ENCODE peak calls at places on chromosomes 13 and 19, in five cellular contexts. Y, F, W, M and S are unnamed samples.

GRCh38 chr13:105774739-105775460 is 760.6 kb downstream of the EFNB2 start:
- DNase-seq in Y (no peak), W (no peak), F (peak; percentile 42), M (no peak), S (no peak)

GRCh38 chr19:44808463-44809371 is at the start of gene BCAM:
- DNase-seq in W (peak; percentile 70), F (peak; percentile 88), Y (peak; percentile 86), M (no peak), S (peak; percentile 83)

GRCh38 chr19:40642757-40643325 is 41.7 kb downstream of the LTBP4 start:
- DNase-seq in W (no peak), M (no peak), F (no peak), Y (no peak), S (no peak)

GRCh38 chr19:489418-490196 is 6.7 kb upstream of the MADCAM1 start:
- DNase-seq in Y (no peak), W (no peak), F (no peak), M (no peak), S (no peak)

GRCh38 chr13:113035209-113035800 is 66.3 kb downstream of the MCF2L start:
- DNase-seq in F (no peak), Y (no peak), M (no peak), W (no peak), S (no peak)

GRCh38 chr13:113734826-113735125 is 24.2 kb upstream of the TMEM255B start:
- DNase-seq in F (no peak), W (peak; percentile 19), Y (no peak), M (no peak), S (no peak)

GRCh38 chr13:72839831-72840426 is 58.0 kb downstream of the PIBF1 start:
- DNase-seq in W (peak; percentile 74), M (no peak), F (peak; percentile 54), Y (peak; percentile 65), S (no peak)

GRCh38 chr13:45492538-45492937 is 27.8 kb downstream of the COG3 start:
- DNase-seq in Y (no peak), M (no peak), W (no peak), F (no peak), S (no peak)

GRCh38 chr19:35528218-35529038 is at the start of gene SBSN:
- DNase-seq in F (no peak), W (no peak), Y (no peak), M (no peak), S (no peak)

GRCh38 chr13:38590796-38591507 is 95.9 kb upstream of the FREM2 start:
- DNase-seq in W (no peak), Y (no peak), M (no peak), F (no peak), S (peak; percentile 62)

GRCh38 chr19:23437901-23438300 is 42.6 kb upstream of the ZNF91 start:
- DNase-seq in M (no peak), W (no peak), F (no peak), Y (no peak), S (no peak)

GRCh38 chr19:6730153-6730804 is 7.1 kb downstream of the GPR108 start:
- DNase-seq in F (no peak), M (no peak), Y (peak; percentile 99), W (peak; percentile 94), S (peak; percentile 94)

GRCh38 chr13:42883771-42884170 is 102.4 kb downstream of the FAM216B start:
- DNase-seq in Y (no peak), W (no peak), M (no peak), F (peak; percentile 13), S (no peak)

GRCh38 chr13:37014609-37015008 is 14.0 kb downstream of the EXOSC8 start:
- DNase-seq in M (no peak), Y (no peak), F (no peak), W (no peak), S (no peak)

GRCh38 chr13:42377640-42378382 is 105.9 kb downstream of the AKAP11 start:
- DNase-seq in F (no peak), W (no peak), Y (no peak), M (no peak), S (no peak)

GRCh38 chr19:33052352-33052972 is 12.2 kb downstream of the RHPN2 start:
- DNase-seq in W (no peak), Y (peak; percentile 51), M (no peak), F (peak; percentile 53), S (no peak)

GRCh38 chr13:114099191-114099590 is 33.2 kb downstream of the RASA3 start:
- DNase-seq in W (peak; percentile 59), F (peak; percentile 65), M (peak; percentile 80), Y (peak; percentile 44), S (peak; percentile 45)

GRCh38 chr19:33521480-33522370 is at the start of gene PEPD:
- DNase-seq in M (peak; percentile 64), Y (peak; percentile 93), F (peak; percentile 84), W (peak; percentile 96), S (peak; percentile 91)

GRCh38 chr13:24127116-24127631 is 33.3 kb upstream of the SPATA13 start:
- DNase-seq in Y (peak; percentile 60), M (no peak), F (peak; percentile 67), W (peak; percentile 74), S (no peak)

GRCh38 chr13:48733739-48734329 is 80.1 kb downstream of the CYSLTR2 start:
- DNase-seq in Y (no peak), W (no peak), F (no peak), M (no peak), S (no peak)

GRCh38 chr13:108987488-108987887 is 358.1 kb downstream of the MYO16 start:
- DNase-seq in F (no peak), M (no peak), Y (no peak), W (no peak), S (no peak)

GRCh38 chr19:31667106-31667505 is 317.9 kb upstream of the TSHZ3 start:
- DNase-seq in W (no peak), Y (no peak), F (no peak), M (no peak), S (no peak)

GRCh38 chr19:40601061-40601973 is at the start of gene LTBP4:
- DNase-seq in Y (no peak), F (no peak), M (no peak), W (peak; percentile 69), S (no peak)

DNA sequence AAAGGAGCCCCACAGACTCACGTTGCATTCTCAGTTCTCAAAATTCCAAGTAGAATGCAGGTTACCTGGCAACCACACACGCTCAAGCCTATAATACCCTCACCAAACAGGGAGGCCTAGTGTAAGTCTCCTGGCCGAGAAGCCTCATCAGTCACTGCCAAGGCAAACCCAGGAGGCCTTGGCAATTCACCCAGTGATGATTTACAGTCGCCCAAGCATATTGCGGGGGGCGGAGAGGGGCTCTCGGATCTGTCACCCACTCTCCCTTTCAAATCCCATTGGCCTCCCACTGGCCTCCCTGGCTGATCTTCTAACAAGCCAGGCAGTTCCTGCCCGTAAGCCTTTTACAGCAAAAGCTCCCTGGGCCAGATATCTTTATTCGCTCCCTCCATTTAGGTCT is 1.1 kb downstream of the AKAP8L start:
- DNase-seq in F (no peak), Y (peak; percentile 46), M (no peak), W (no peak), S (no peak)
- H3K36me3 ChIP-seq in F (peaks cover 7% of the 10 kb centered on the region), Y (no peaks in the 10 kb centered on the region), M (peaks cover 4% of the 10 kb centered on the region), W (no peaks in the 10 kb centered on the region), S (peaks cover 22% of the 10 kb centered on the region)

DNA sequence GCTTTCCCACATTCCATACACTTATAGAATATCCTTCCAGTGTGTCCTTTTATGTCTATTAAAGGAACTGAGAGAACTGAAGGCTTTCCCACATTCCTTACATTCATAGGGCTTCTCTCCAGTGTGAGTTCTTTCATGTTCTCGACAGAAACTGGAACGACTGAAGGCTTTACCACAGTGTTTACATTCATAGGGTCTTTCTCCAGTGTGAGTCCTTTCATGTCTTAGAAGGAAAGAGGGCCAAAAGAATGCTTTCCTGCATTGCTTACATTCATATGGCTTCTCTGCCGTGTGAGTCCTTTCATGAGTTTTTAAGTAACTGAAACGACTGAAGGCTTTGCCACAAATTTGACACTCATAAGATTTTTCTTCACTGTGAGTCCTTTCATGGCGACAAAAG is 22.3 kb downstream of the ZNF44 start:
- DNase-seq in Y (no peak), F (no peak), W (no peak), M (no peak), S (no peak)
- H3K9me3 ChIP-seq in Y (peaks cover 20% of the 10 kb centered on the region), F (peaks cover 38% of the 10 kb centered on the region), W (peaks cover 83% of the 10 kb centered on the region), M (peaks cover 91% of the 10 kb centered on the region), S (peaks cover 93% of the 10 kb centered on the region)

GRCh38 chr19:18661346-18661745 is 22.1 kb upstream of the CRTC1 start:
- DNase-seq in W (no peak), F (no peak), M (no peak), Y (no peak), S (no peak)
- H3K27ac ChIP-seq in W (no peak overlapping the region), F (no peak overlapping the region), M (peak overlapping the region; percentile 87), Y (no peak overlapping the region), S (peak overlapping the region; percentile 70)

DNA sequence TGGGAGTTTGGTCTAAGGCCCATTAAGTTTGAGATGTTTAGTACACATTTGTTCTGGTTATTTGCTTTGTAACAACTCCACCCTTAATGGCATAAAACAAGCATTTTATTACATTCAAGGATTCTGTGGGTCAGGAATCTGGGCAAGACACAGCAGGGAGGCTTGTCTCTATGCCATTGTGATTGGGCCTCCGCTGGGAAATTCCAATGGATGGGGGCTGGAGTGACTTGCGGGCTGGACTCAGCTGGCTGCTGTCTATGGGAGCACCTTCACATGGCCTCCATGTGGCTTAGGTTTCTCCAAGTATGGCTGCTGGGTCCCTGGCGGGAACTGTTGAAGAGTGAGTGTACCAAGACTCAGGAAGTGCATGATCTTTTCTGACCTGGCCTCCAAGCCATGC is 159.0 kb downstream of the PAN3 start:
- DNase-seq in M (no peak), F (no peak), Y (no peak), W (no peak), S (no peak)
- H3K36me3 ChIP-seq in M (peaks cover 17% of the 10 kb centered on the region), F (peaks cover 4% of the 10 kb centered on the region), Y (no peaks in the 10 kb centered on the region), W (no peaks in the 10 kb centered on the region), S (peaks cover 36% of the 10 kb centered on the region)

GRCh38 chr19:51946602-51947001 is 19.3 kb downstream of the ZNF613 start:
- DNase-seq in M (no peak), Y (no peak), W (no peak), F (no peak), S (no peak)
- H3K9me3 ChIP-seq in M (peaks cover 89% of the 10 kb centered on the region), Y (peaks cover 39% of the 10 kb centered on the region), W (peaks cover 92% of the 10 kb centered on the region), F (peaks cover 65% of the 10 kb centered on the region), S (peaks cover 93% of the 10 kb centered on the region)

GRCh38 chr19:19382118-19382517 is 23.4 kb upstream of the GATAD2A start:
- DNase-seq in W (no peak), Y (no peak), F (no peak), M (no peak), S (no peak)
- H3K27ac ChIP-seq in W (no peak overlapping the region), Y (no peak overlapping the region), F (no peak overlapping the region), M (no peak overlapping the region), S (no peak overlapping the region)